ENCODE peak calls at places on chromosomes 7 and 10, in seven cellular contexts. C, D, N, I, A, U and J are unnamed samples.

GRCh38 chr10:124736491-124737136 is 7.6 kb downstream of the FAM53B start:
- DNase-seq in I (no peak), C (peak), U (peak), N (no peak), D (peak), A (peak), J (peak)

GRCh38 chr7:27162930-27163775 is 2.2 kb downstream of the HOXA9 start:
- DNase-seq in C (no peak), D (no peak), I (no peak), A (no peak), U (no peak), N (peak), J (no peak)

GRCh38 chr10:99976886-99977391 is 32.8 kb downstream of the DNMBP start:
- DNase-seq in D (peak), I (no peak), C (no peak), A (peak), U (no peak), N (no peak), J (no peak)

GRCh38 chr7:137873524-137873923 is 26.8 kb upstream of the DGKI start:
- DNase-seq in A (no peak), N (no peak), U (no peak), I (no peak), D (peak), C (no peak), J (no peak)

GRCh38 chr10:17888189-17888588 is 63.5 kb upstream of the SLC39A12 start:
- DNase-seq in A (peak), I (no peak), C (no peak), N (no peak), D (no peak), U (no peak), J (no peak)

GRCh38 chr10:84333864-84334451 is 5.6 kb downstream of the CCSER2 start:
- DNase-seq in N (no peak), D (peak), C (no peak), A (no peak), I (no peak), U (no peak), J (no peak)

GRCh38 chr10:106938448-106939014 is 226.0 kb downstream of the SORCS1 start:
- DNase-seq in I (no peak), A (no peak), C (no peak), D (no peak), N (no peak), U (no peak), J (no peak)

GRCh38 chr10:24307696-24308476 is 98.9 kb downstream of the KIAA1217 start:
- DNase-seq in C (no peak), N (no peak), U (no peak), A (no peak), I (no peak), D (no peak), J (peak)

GRCh38 chr7:70171369-70171768 is 573.1 kb downstream of the AUTS2 start:
- DNase-seq in N (no peak), C (no peak), I (no peak), A (no peak), D (no peak), U (no peak), J (no peak)

GRCh38 chr7:112744818-112745217 is 45.4 kb downstream of the TMEM168 start:
- DNase-seq in D (no peak), C (no peak), U (no peak), N (no peak), A (no peak), I (no peak), J (no peak)

GRCh38 chr7:45580053-45580872 is 6.1 kb downstream of the ADCY1 start:
- DNase-seq in N (no peak), I (no peak), A (peak), D (no peak), C (no peak), U (no peak), J (no peak)

GRCh38 chr7:10116511-10116910 is 857.2 kb upstream of the PHF14 start:
- DNase-seq in A (no peak), I (no peak), U (no peak), C (no peak), D (no peak), N (no peak), J (no peak)

GRCh38 chr10:126729314-126729871 is 58.9 kb upstream of the C10orf90 start:
- DNase-seq in D (no peak), A (no peak), N (no peak), I (no peak), C (no peak), U (no peak), J (no peak)

GRCh38 chr7:16695621-16696237 is 49.7 kb downstream of the BZW2 start:
- DNase-seq in N (no peak), I (no peak), U (no peak), C (no peak), A (peak), D (peak), J (no peak)

GRCh38 chr10:90326498-90327267 is 531.2 kb downstream of the HTR7 start:
- DNase-seq in U (no peak), N (no peak), A (no peak), D (peak), I (no peak), C (no peak), J (no peak)

GRCh38 chr7:150811-151221 is 41.6 kb upstream of the FAM20C start:
- DNase-seq in N (no peak), C (peak), A (no peak), U (peak), D (no peak), I (no peak), J (no peak)

GRCh38 chr10:109922353-109922975 is 847 bp downstream of the XPNPEP1 start:
- DNase-seq in U (no peak), N (no peak), A (no peak), I (no peak), C (no peak), D (no peak), J (no peak)

GRCh38 chr7:452230-452751 is 67.4 kb downstream of the PDGFA start:
- DNase-seq in N (no peak), C (no peak), A (no peak), U (no peak), I (no peak), D (peak), J (no peak)

GRCh38 chr10:19762026-19762425 is 54.2 kb upstream of the PLXDC2 start:
- DNase-seq in A (no peak), C (no peak), U (no peak), D (no peak), N (no peak), I (no peak), J (no peak)

GRCh38 chr7:84328571-84328970 is 134.0 kb upstream of the SEMA3A start:
- DNase-seq in N (no peak), C (no peak), A (no peak), D (peak), I (no peak), U (no peak), J (no peak)

GRCh38 chr10:28219241-28219640 is 83.6 kb downstream of the MPP7 start:
- DNase-seq in C (no peak), U (no peak), I (no peak), A (no peak), N (no peak), D (peak), J (no peak)

GRCh38 chr7:49787980-49788379 is 14.5 kb downstream of the VWC2 start:
- DNase-seq in A (no peak), N (no peak), C (no peak), U (no peak), I (no peak), D (no peak), J (no peak)

GRCh38 chr10:74924251-74924954 is 98.0 kb downstream of the KAT6B start:
- DNase-seq in A (peak), I (no peak), N (no peak), D (peak), C (no peak), U (no peak), J (no peak)

GRCh38 chr7:151699147-151699546 is 177.8 kb downstream of the PRKAG2 start:
- DNase-seq in N (no peak), C (no peak), A (peak), I (no peak), D (peak), U (peak), J (no peak)

GRCh38 chr10:89251417-89252224 is at the start of gene LIPA:
- DNase-seq in I (peak), N (peak), D (peak), C (peak), U (peak), A (peak), J (peak)
- TF ChIP-seq POLR2A in I (peak), N (peak), D (no peak), C (peak), U (peak), A (peak), J (no peak)

GRCh38 chr7:75922966-75923603 is 8.1 kb downstream of the POR start:
- DNase-seq in N (no peak), I (no peak), C (no peak), A (no peak), U (no peak), D (no peak), J (no peak)
- TF ChIP-seq POLR2A in N (no peak), I (no peak), C (no peak), A (no peak), U (no peak), D (no peak), J (no peak)

GRCh38 chr7:131529617-131530016 is 26.8 kb downstream of the PODXL start:
- DNase-seq in U (no peak), C (no peak), N (no peak), D (no peak), I (no peak), A (no peak), J (no peak)
- TF ChIP-seq POLR2A in U (no peak), C (no peak), N (no peak), D (no peak), I (no peak), A (no peak), J (no peak)

GRCh38 chr10:96124230-96125141 is 5.6 kb upstream of the ZNF518A start:
- DNase-seq in N (no peak), D (peak), C (peak), U (no peak), I (no peak), A (peak), J (peak)
- TF ChIP-seq POLR2A in N (no peak), D (no peak), C (peak), U (no peak), I (no peak), A (peak), J (no peak)